ENCODE peak calls at places on chromosomes 13 and 19, in six cellular contexts. One of them, this sample, is unnamed.

GRCh38 chr19:54481326-54481930 is 8.3 kb upstream of the CDC42EP5 start:
- DNase-seq in heart right ventricle: no peak
- DNase-seq in progenitor cell of endocrine pancreas: no peak
- DNase-seq in IMR-90: peak; percentile 33
- DNase-seq in tibial artery: no peak
- DNase-seq in cardiac muscle cell: peak; percentile 65
- DNase-seq in this sample: no peak

GRCh38 chr19:47697863-47698609 is 15.2 kb upstream of the EHD2 start:
- DNase-seq in heart right ventricle: peak; percentile 75
- DNase-seq in progenitor cell of endocrine pancreas: peak; percentile 57
- DNase-seq in IMR-90: peak; percentile 76
- DNase-seq in tibial artery: peak; percentile 84
- DNase-seq in cardiac muscle cell: peak; percentile 93
- DNase-seq in this sample: peak; percentile 90

GRCh38 chr19:14442904-14443631 is 10.0 kb downstream of the PKN1 start:
- DNase-seq in heart right ventricle: no peak
- DNase-seq in progenitor cell of endocrine pancreas: no peak
- DNase-seq in IMR-90: no peak
- DNase-seq in tibial artery: no peak
- DNase-seq in cardiac muscle cell: no peak
- DNase-seq in this sample: no peak

GRCh38 chr13:24624801-24625231 is 55.4 kb upstream of the ATP12A start:
- DNase-seq in heart right ventricle: no peak
- DNase-seq in progenitor cell of endocrine pancreas: no peak
- DNase-seq in IMR-90: no peak
- DNase-seq in tibial artery: no peak
- DNase-seq in cardiac muscle cell: peak; percentile 53
- DNase-seq in this sample: no peak

GRCh38 chr13:27928805-27929753 is 9.3 kb downstream of the PDX1 start:
- DNase-seq in heart right ventricle: no peak
- DNase-seq in progenitor cell of endocrine pancreas: no peak
- DNase-seq in IMR-90: no peak
- DNase-seq in tibial artery: no peak
- DNase-seq in cardiac muscle cell: no peak
- DNase-seq in this sample: no peak

GRCh38 chr13:93038187-93038586 is 188.4 kb upstream of the GPC6 start:
- DNase-seq in heart right ventricle: no peak
- DNase-seq in progenitor cell of endocrine pancreas: no peak
- DNase-seq in IMR-90: no peak
- DNase-seq in tibial artery: no peak
- DNase-seq in cardiac muscle cell: no peak
- DNase-seq in this sample: no peak

GRCh38 chr19:3061214-3062161 is 807 bp downstream of the TLE5 start:
- DNase-seq in heart right ventricle: peak; percentile 78
- DNase-seq in progenitor cell of endocrine pancreas: no peak
- DNase-seq in IMR-90: peak; percentile 17
- DNase-seq in tibial artery: peak; percentile 74
- DNase-seq in cardiac muscle cell: peak; percentile 60
- DNase-seq in this sample: no peak

GRCh38 chr13:51844862-51845573 is at the start of gene TMEM272:
- DNase-seq in heart right ventricle: peak; percentile 61
- DNase-seq in progenitor cell of endocrine pancreas: peak; percentile 73
- DNase-seq in IMR-90: peak; percentile 11
- DNase-seq in tibial artery: no peak
- DNase-seq in cardiac muscle cell: peak; percentile 60
- DNase-seq in this sample: peak; percentile 87

GRCh38 chr19:29875931-29876330 is 64.1 kb downstream of the CCNE1 start:
- DNase-seq in heart right ventricle: no peak
- DNase-seq in progenitor cell of endocrine pancreas: no peak
- DNase-seq in IMR-90: no peak
- DNase-seq in tibial artery: no peak
- DNase-seq in cardiac muscle cell: no peak
- DNase-seq in this sample: no peak

GRCh38 chr19:853014-853553 is 981 bp downstream of the ELANE start:
- DNase-seq in heart right ventricle: no peak
- DNase-seq in progenitor cell of endocrine pancreas: no peak
- DNase-seq in IMR-90: no peak
- DNase-seq in tibial artery: no peak
- DNase-seq in cardiac muscle cell: no peak
- DNase-seq in this sample: no peak

GRCh38 chr19:10730932-10731331 is 13.1 kb downstream of the DNM2 start:
- DNase-seq in heart right ventricle: no peak
- DNase-seq in progenitor cell of endocrine pancreas: no peak
- DNase-seq in IMR-90: no peak
- DNase-seq in tibial artery: no peak
- DNase-seq in cardiac muscle cell: no peak
- DNase-seq in this sample: no peak

GRCh38 chr13:77511552-77511951 is 24.0 kb upstream of the SCEL start:
- DNase-seq in heart right ventricle: no peak
- DNase-seq in progenitor cell of endocrine pancreas: no peak
- DNase-seq in IMR-90: no peak
- DNase-seq in tibial artery: no peak
- DNase-seq in cardiac muscle cell: no peak
- DNase-seq in this sample: no peak

GRCh38 chr19:18282021-18282787 is 782 bp upstream of the JUND start:
- DNase-seq in heart right ventricle: peak; percentile 50
- DNase-seq in progenitor cell of endocrine pancreas: no peak
- DNase-seq in IMR-90: no peak
- DNase-seq in tibial artery: peak; percentile 85
- DNase-seq in cardiac muscle cell: no peak
- DNase-seq in this sample: no peak

GRCh38 chr19:48683349-48683748 is 10.5 kb upstream of the NTN5 start:
- DNase-seq in heart right ventricle: peak; percentile 62
- DNase-seq in progenitor cell of endocrine pancreas: no peak
- DNase-seq in IMR-90: peak; percentile 19
- DNase-seq in tibial artery: no peak
- DNase-seq in cardiac muscle cell: peak; percentile 65
- DNase-seq in this sample: no peak

GRCh38 chr13:80082396-80083096 is 258.4 kb downstream of the SPRY2 start:
- DNase-seq in heart right ventricle: no peak
- DNase-seq in progenitor cell of endocrine pancreas: no peak
- DNase-seq in IMR-90: peak; percentile 74
- DNase-seq in tibial artery: no peak
- DNase-seq in cardiac muscle cell: peak; percentile 37
- DNase-seq in this sample: no peak

GRCh38 chr19:28876604-28877123 is 336.3 kb downstream of the UQCRFS1 start:
- DNase-seq in heart right ventricle: no peak
- DNase-seq in progenitor cell of endocrine pancreas: no peak
- DNase-seq in IMR-90: no peak
- DNase-seq in tibial artery: no peak
- DNase-seq in cardiac muscle cell: no peak
- DNase-seq in this sample: no peak

GRCh38 chr13:44437356-44438233 is 64.0 kb downstream of the SERP2 start:
- DNase-seq in heart right ventricle: no peak
- DNase-seq in progenitor cell of endocrine pancreas: no peak
- DNase-seq in IMR-90: peak; percentile 63
- DNase-seq in tibial artery: no peak
- DNase-seq in cardiac muscle cell: peak; percentile 57
- DNase-seq in this sample: no peak

GRCh38 chr13:98975822-98976261 is 2.0 kb downstream of the DOCK9 start:
- DNase-seq in heart right ventricle: no peak
- DNase-seq in progenitor cell of endocrine pancreas: no peak
- DNase-seq in IMR-90: no peak
- DNase-seq in tibial artery: no peak
- DNase-seq in cardiac muscle cell: peak; percentile 21
- DNase-seq in this sample: no peak

GRCh38 chr19:17076539-17076919 is 952 bp downstream of the MYO9B start:
- DNase-seq in heart right ventricle: no peak
- DNase-seq in progenitor cell of endocrine pancreas: no peak
- DNase-seq in IMR-90: no peak
- DNase-seq in tibial artery: no peak
- DNase-seq in cardiac muscle cell: no peak
- DNase-seq in this sample: no peak

GRCh38 chr13:32300920-32301319 is 14.2 kb downstream of the ZAR1L start:
- DNase-seq in heart right ventricle: no peak
- DNase-seq in progenitor cell of endocrine pancreas: no peak
- DNase-seq in IMR-90: no peak
- DNase-seq in tibial artery: no peak
- DNase-seq in cardiac muscle cell: no peak
- DNase-seq in this sample: no peak

GRCh38 chr13:41032646-41033396 is 13.7 kb upstream of the ELF1 start:
- DNase-seq in heart right ventricle: no peak
- DNase-seq in progenitor cell of endocrine pancreas: no peak
- DNase-seq in IMR-90: no peak
- DNase-seq in tibial artery: no peak
- DNase-seq in cardiac muscle cell: no peak
- DNase-seq in this sample: no peak

GRCh38 chr13:95050800-95051620 is 250.2 kb downstream of the ABCC4 start:
- DNase-seq in heart right ventricle: no peak
- DNase-seq in progenitor cell of endocrine pancreas: no peak
- DNase-seq in IMR-90: no peak
- DNase-seq in tibial artery: no peak
- DNase-seq in cardiac muscle cell: no peak
- DNase-seq in this sample: no peak

GRCh38 chr13:52851153-52851962 is 2.9 kb upstream of the PCDH8 start:
- DNase-seq in heart right ventricle: peak; percentile 23
- DNase-seq in progenitor cell of endocrine pancreas: peak; percentile 29
- DNase-seq in IMR-90: no peak
- DNase-seq in tibial artery: no peak
- DNase-seq in cardiac muscle cell: peak; percentile 49
- DNase-seq in this sample: no peak

GRCh38 chr19:5983367-5983955 is 5.5 kb upstream of the RANBP3 start:
- DNase-seq in heart right ventricle: no peak
- DNase-seq in progenitor cell of endocrine pancreas: no peak
- DNase-seq in IMR-90: no peak
- DNase-seq in tibial artery: no peak
- DNase-seq in cardiac muscle cell: peak; percentile 65
- DNase-seq in this sample: no peak

DNA sequence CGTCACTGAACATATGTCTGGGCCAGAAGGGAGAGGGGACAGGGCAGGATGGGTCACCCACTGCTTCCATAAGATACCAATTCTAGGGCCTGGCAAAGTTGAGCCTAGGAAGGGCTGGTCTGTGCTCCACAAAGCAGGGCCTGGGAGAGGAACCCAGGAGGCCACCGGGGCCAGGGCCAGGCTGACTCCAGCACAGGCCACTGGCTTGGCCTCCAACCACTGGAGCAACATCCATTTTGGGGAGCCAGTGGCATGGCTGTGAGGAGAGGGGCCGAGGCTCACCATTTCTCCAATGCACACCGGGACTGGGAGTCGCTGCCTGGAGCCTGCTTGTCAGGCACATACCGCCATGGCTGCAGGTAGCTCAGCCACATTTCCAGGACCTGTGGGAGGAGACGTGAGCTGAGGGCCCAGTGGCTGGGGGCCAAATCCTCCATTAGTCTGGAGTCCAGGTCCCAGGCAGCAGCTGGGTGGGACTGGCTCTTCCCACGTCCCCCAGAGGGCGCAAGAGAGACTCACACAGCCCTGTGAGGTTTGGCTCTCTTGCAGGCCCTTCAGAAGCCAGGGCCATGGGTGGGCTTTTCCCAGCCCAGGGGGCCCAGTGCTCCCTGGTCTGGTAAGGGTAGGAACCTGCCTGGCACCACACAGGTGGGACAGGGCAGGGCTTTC is 27.7 kb downstream of the TUBA3C start:
- DNase-seq in heart right ventricle: no peak
- DNase-seq in progenitor cell of endocrine pancreas: no peak
- DNase-seq in IMR-90: no peak
- DNase-seq in tibial artery: no peak
- DNase-seq in cardiac muscle cell: no peak
- DNase-seq in this sample: no peak
- TF ChIP-seq CTCF in heart right ventricle: peak; percentile 25
- TF ChIP-seq CTCF in progenitor cell of endocrine pancreas: no peak
- TF ChIP-seq CTCF in IMR-90: no peak
- TF ChIP-seq CTCF in tibial artery: no peak
- TF ChIP-seq CTCF in cardiac muscle cell: no peak
- TF ChIP-seq CTCF in this sample: no peak

GRCh38 chr13:79051472-79051871 is 354.6 kb downstream of the RBM26 start:
- DNase-seq in heart right ventricle: no peak
- DNase-seq in progenitor cell of endocrine pancreas: no peak
- DNase-seq in IMR-90: no peak
- DNase-seq in tibial artery: no peak
- DNase-seq in cardiac muscle cell: no peak
- DNase-seq in this sample: no peak

GRCh38 chr13:79060216-79060615 is 345.8 kb downstream of the RBM26 start:
- DNase-seq in heart right ventricle: no peak
- DNase-seq in progenitor cell of endocrine pancreas: no peak
- DNase-seq in IMR-90: no peak
- DNase-seq in tibial artery: no peak
- DNase-seq in cardiac muscle cell: no peak
- DNase-seq in this sample: no peak

GRCh38 chr13:79062291-79062690 is 343.8 kb downstream of the RBM26 start:
- DNase-seq in heart right ventricle: no peak
- DNase-seq in progenitor cell of endocrine pancreas: no peak
- DNase-seq in IMR-90: no peak
- DNase-seq in tibial artery: no peak
- DNase-seq in cardiac muscle cell: no peak
- DNase-seq in this sample: no peak

DNA sequence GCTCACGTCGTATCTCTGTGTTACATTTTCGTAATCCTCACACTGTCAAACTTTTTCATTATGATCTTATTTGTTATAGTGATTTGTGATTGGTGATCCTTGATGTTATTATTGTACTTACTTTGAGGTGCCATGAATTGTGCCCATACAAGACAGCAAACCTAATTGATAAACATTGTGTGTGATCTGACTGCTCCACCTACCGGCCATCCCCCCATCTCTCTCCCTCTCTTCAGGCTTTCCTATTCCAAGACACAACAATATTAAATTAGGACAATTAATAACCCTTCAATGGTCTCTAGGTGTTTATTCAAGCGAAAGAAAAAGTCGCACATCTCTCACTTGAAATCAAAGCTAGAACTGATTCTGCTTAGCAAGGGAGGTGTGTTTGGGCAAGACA is 349.3 kb downstream of the RBM26 start:
- DNase-seq in heart right ventricle: no peak
- DNase-seq in progenitor cell of endocrine pancreas: no peak
- DNase-seq in IMR-90: no peak
- DNase-seq in tibial artery: no peak
- DNase-seq in cardiac muscle cell: no peak
- DNase-seq in this sample: no peak
- TF ChIP-seq CTCF in heart right ventricle: no peak
- TF ChIP-seq CTCF in progenitor cell of endocrine pancreas: peak; percentile 26
- TF ChIP-seq CTCF in IMR-90: no peak
- TF ChIP-seq CTCF in tibial artery: no peak
- TF ChIP-seq CTCF in cardiac muscle cell: no peak
- TF ChIP-seq CTCF in this sample: no peak

GRCh38 chr19:56350416-56351045 is 35.9 kb upstream of the ZSCAN5A start:
- DNase-seq in heart right ventricle: no peak
- DNase-seq in progenitor cell of endocrine pancreas: peak; percentile 18
- DNase-seq in IMR-90: peak; percentile 41
- DNase-seq in tibial artery: no peak
- DNase-seq in cardiac muscle cell: peak; percentile 65
- DNase-seq in this sample: no peak

GRCh38 chr19:56351208-56351607 is 36.6 kb upstream of the ZSCAN5A start:
- DNase-seq in heart right ventricle: no peak
- DNase-seq in progenitor cell of endocrine pancreas: no peak
- DNase-seq in IMR-90: no peak
- DNase-seq in tibial artery: no peak
- DNase-seq in cardiac muscle cell: no peak
- DNase-seq in this sample: no peak

GRCh38 chr19:56347163-56347778 is 32.6 kb upstream of the ZSCAN5A start:
- DNase-seq in heart right ventricle: no peak
- DNase-seq in progenitor cell of endocrine pancreas: no peak
- DNase-seq in IMR-90: no peak
- DNase-seq in tibial artery: no peak
- DNase-seq in cardiac muscle cell: no peak
- DNase-seq in this sample: no peak

GRCh38 chr19:56348289-56348877 is 33.7 kb upstream of the ZSCAN5A start:
- DNase-seq in heart right ventricle: no peak
- DNase-seq in progenitor cell of endocrine pancreas: no peak
- DNase-seq in IMR-90: no peak
- DNase-seq in tibial artery: no peak
- DNase-seq in cardiac muscle cell: peak; percentile 13
- DNase-seq in this sample: no peak
- TF ChIP-seq CTCF in heart right ventricle: no peak
- TF ChIP-seq CTCF in progenitor cell of endocrine pancreas: peak; percentile 30
- TF ChIP-seq CTCF in IMR-90: peak; percentile 11
- TF ChIP-seq CTCF in tibial artery: no peak
- TF ChIP-seq CTCF in cardiac muscle cell: peak; percentile 37
- TF ChIP-seq CTCF in this sample: no peak

GRCh38 chr13:111344471-111345191 is 24.2 kb downstream of the TEX29 start:
- DNase-seq in heart right ventricle: no peak
- DNase-seq in progenitor cell of endocrine pancreas: peak; percentile 27
- DNase-seq in IMR-90: peak; percentile 92
- DNase-seq in tibial artery: no peak
- DNase-seq in cardiac muscle cell: peak; percentile 24
- DNase-seq in this sample: peak; percentile 77
- TF ChIP-seq CTCF in heart right ventricle: peak; percentile 20
- TF ChIP-seq CTCF in progenitor cell of endocrine pancreas: peak; percentile 52
- TF ChIP-seq CTCF in IMR-90: peak; percentile 50
- TF ChIP-seq CTCF in tibial artery: no peak
- TF ChIP-seq CTCF in cardiac muscle cell: peak; percentile 41
- TF ChIP-seq CTCF in this sample: peak; percentile 21

This sample was measured in osteocyte.